ENCODE peak calls at places on chromosomes 5 and 9, in ten cellular contexts. M is activated CD4-positive, CD25-positive, alpha-beta regulatory T cell; Z is RPMI8226; X is activated CD8-positive, alpha-beta T cell treated with anti-CD3 and anti-CD28 coated beads for 36 hours; G is NCI-H1092; K is HS-5; T is NCI-H1436 treated with DMSO at 0.1 percent for 48 hours; D is HFF-Myc; R is T-helper 9 cell; V is GM20000. H is an unnamed sample.

GRCh38 chr5:147037517-147038205 is 159.1 kb upstream of the PPP2R2B start:
- DNase-seq in M (no peak), Z (no peak), X (no peak), G (no peak), K (peak; percentile 61), T (no peak), D (no peak), R (no peak), V (no peak), H (no peak)

GRCh38 chr9:113509463-113509862 is 45.9 kb downstream of the RGS3 start:
- DNase-seq in M (no peak), Z (no peak), X (no peak), G (no peak), K (no peak), T (no peak), D (no peak), R (no peak), V (no peak), H (no peak)

GRCh38 chr9:97705354-97705950 is 8.3 kb upstream of the XPA start:
- DNase-seq in M (no peak), Z (no peak), X (no peak), G (no peak), K (no peak), T (no peak), D (no peak), R (no peak), V (no peak), H (no peak)

GRCh38 chr5:3432135-3432534 is 163.5 kb upstream of the IRX1 start:
- DNase-seq in M (no peak), Z (no peak), X (no peak), G (no peak), K (no peak), T (no peak), D (no peak), R (no peak), V (no peak), H (no peak)

GRCh38 chr5:132557425-132557805 is 638 bp downstream of the RAD50 start:
- DNase-seq in M (no peak), Z (peak; percentile 73), X (peak; percentile 43), G (no peak), K (peak; percentile 10), T (no peak), D (peak; percentile 24), R (no peak), V (peak; percentile 42), H (no peak)

GRCh38 chr9:108671156-108671555 is 184.6 kb downstream of the ACTL7B start:
- DNase-seq in M (no peak), Z (no peak), X (no peak), G (no peak), K (no peak), T (no peak), D (peak; percentile 50), R (no peak), V (no peak), H (no peak)

GRCh38 chr5:111748304-111748763 is 8.7 kb downstream of the NREP start:
- DNase-seq in M (no peak), Z (no peak), X (no peak), G (no peak), K (peak; percentile 96), T (no peak), D (peak; percentile 58), R (no peak), V (no peak), H (no peak)

GRCh38 chr9:127549771-127550170 is 62.3 kb upstream of the STXBP1 start:
- DNase-seq in M (no peak), Z (no peak), X (no peak), G (no peak), K (no peak), T (no peak), D (no peak), R (no peak), V (no peak), H (no peak)

GRCh38 chr9:83020327-83020726 is 42.6 kb downstream of the RASEF start:
- DNase-seq in M (no peak), Z (no peak), X (no peak), G (no peak), K (no peak), T (no peak), D (no peak), R (no peak), V (no peak), H (no peak)

GRCh38 chr5:73694089-73694488 is 68.1 kb downstream of the ARHGEF28 start:
- DNase-seq in M (no peak), Z (no peak), X (peak; percentile 48), G (no peak), K (no peak), T (no peak), D (no peak), R (no peak), V (peak; percentile 12), H (no peak)

GRCh38 chr5:41410307-41410706 is 100.1 kb downstream of the PLCXD3 start:
- DNase-seq in M (no peak), Z (no peak), X (no peak), G (no peak), K (no peak), T (no peak), D (no peak), R (no peak), V (no peak), H (no peak)

GRCh38 chr9:30597609-30598008 is 1786.8 kb upstream of the ACO1 start:
- DNase-seq in M (no peak), Z (no peak), X (no peak), G (no peak), K (no peak), T (no peak), D (no peak), R (no peak), V (no peak), H (no peak)

GRCh38 chr9:133876836-133877235 is 115.3 kb downstream of the VAV2 start:
- DNase-seq in M (no peak), Z (no peak), X (no peak), G (no peak), K (no peak), T (no peak), D (no peak), R (no peak), V (no peak), H (no peak)

GRCh38 chr9:37968228-37968672 is 64.3 kb upstream of the SLC25A51 start:
- DNase-seq in M (no peak), Z (no peak), X (no peak), G (no peak), K (no peak), T (no peak), D (no peak), R (no peak), V (no peak), H (no peak)

GRCh38 chr9:96615421-96615820 is 4.2 kb downstream of the CDC14B start:
- DNase-seq in M (no peak), Z (no peak), X (no peak), G (no peak), K (no peak), T (no peak), D (no peak), R (no peak), V (no peak), H (no peak)

GRCh38 chr5:68419637-68420452 is 204.3 kb downstream of the PIK3R1 start:
- DNase-seq in M (no peak), Z (no peak), X (no peak), G (no peak), K (no peak), T (no peak), D (peak; percentile 21), R (no peak), V (no peak), H (no peak)

GRCh38 chr9:137436761-137437600 is 4.2 kb downstream of the ENTPD8 start:
- DNase-seq in M (no peak), Z (no peak), X (no peak), G (no peak), K (no peak), T (no peak), D (no peak), R (no peak), V (no peak), H (no peak)

GRCh38 chr5:176847726-176848290 is 37.4 kb downstream of the UNC5A start:
- DNase-seq in M (no peak), Z (peak; percentile 39), X (no peak), G (no peak), K (no peak), T (no peak), D (no peak), R (no peak), V (no peak), H (no peak)